ENCODE peak calls at places on chromosomes 12 and 14, in six cellular contexts. One of them, this sample, is unnamed.

GRCh38 chr12:18141583-18141982 is 51.6 kb upstream of the RERGL start:
- DNase-seq in GM04503: no peak
- DNase-seq in OCI-LY7: no peak
- DNase-seq in NCI-H345: peak
- DNase-seq in body of pancreas: no peak
- DNase-seq in GM19239: no peak
- DNase-seq in this sample: no peak

GRCh38 chr14:30906752-30907658 is 32.6 kb downstream of the COCH start:
- DNase-seq in NCI-H345: no peak
- DNase-seq in GM19239: no peak
- DNase-seq in GM04503: no peak
- DNase-seq in OCI-LY7: peak
- DNase-seq in body of pancreas: no peak
- DNase-seq in this sample: peak

GRCh38 chr14:99689266-99690236 is 5.5 kb downstream of the CYP46A1 start:
- DNase-seq in GM19239: no peak
- DNase-seq in OCI-LY7: no peak
- DNase-seq in NCI-H345: no peak
- DNase-seq in body of pancreas: no peak
- DNase-seq in GM04503: no peak
- DNase-seq in this sample: no peak

GRCh38 chr14:31124197-31124596 is 83.4 kb downstream of the HECTD1 start:
- DNase-seq in OCI-LY7: no peak
- DNase-seq in GM19239: no peak
- DNase-seq in GM04503: no peak
- DNase-seq in body of pancreas: no peak
- DNase-seq in NCI-H345: no peak
- DNase-seq in this sample: no peak

GRCh38 chr12:124457287-124458219 is 109.9 kb downstream of the NCOR2 start:
- DNase-seq in GM19239: peak
- DNase-seq in OCI-LY7: no peak
- DNase-seq in GM04503: peak
- DNase-seq in body of pancreas: no peak
- DNase-seq in NCI-H345: no peak
- DNase-seq in this sample: peak

GRCh38 chr12:10075451-10075850 is 23.3 kb downstream of the CLEC1A start:
- DNase-seq in GM04503: no peak
- DNase-seq in GM19239: no peak
- DNase-seq in body of pancreas: no peak
- DNase-seq in OCI-LY7: no peak
- DNase-seq in NCI-H345: peak
- DNase-seq in this sample: no peak

GRCh38 chr14:31752867-31753661 is 191.9 kb downstream of the NUBPL start:
- DNase-seq in GM04503: no peak
- DNase-seq in GM19239: no peak
- DNase-seq in body of pancreas: no peak
- DNase-seq in NCI-H345: no peak
- DNase-seq in OCI-LY7: no peak
- DNase-seq in this sample: no peak

GRCh38 chr14:77148510-77149231 is 7.1 kb upstream of the ZDHHC22 start:
- DNase-seq in NCI-H345: no peak
- DNase-seq in OCI-LY7: no peak
- DNase-seq in GM04503: no peak
- DNase-seq in body of pancreas: no peak
- DNase-seq in GM19239: no peak
- DNase-seq in this sample: no peak

GRCh38 chr14:105979446-105979845 is 453.1 kb downstream of the TMEM121 start:
- DNase-seq in GM04503: no peak
- DNase-seq in GM19239: no peak
- DNase-seq in body of pancreas: no peak
- DNase-seq in NCI-H345: no peak
- DNase-seq in OCI-LY7: no peak
- DNase-seq in this sample: no peak

GRCh38 chr12:18643673-18644072 is 94.1 kb downstream of the PLCZ1 start:
- DNase-seq in GM19239: no peak
- DNase-seq in body of pancreas: no peak
- DNase-seq in NCI-H345: no peak
- DNase-seq in GM04503: no peak
- DNase-seq in OCI-LY7: no peak
- DNase-seq in this sample: peak

GRCh38 chr12:27589419-27589818 is 65.4 kb downstream of the PPFIBP1 start:
- DNase-seq in body of pancreas: no peak
- DNase-seq in NCI-H345: no peak
- DNase-seq in OCI-LY7: no peak
- DNase-seq in GM04503: no peak
- DNase-seq in GM19239: no peak
- DNase-seq in this sample: no peak

GRCh38 chr14:81710232-81710845 is 176.7 kb upstream of the SEL1L start:
- DNase-seq in OCI-LY7: peak
- DNase-seq in GM19239: peak
- DNase-seq in GM04503: no peak
- DNase-seq in NCI-H345: peak
- DNase-seq in body of pancreas: peak
- DNase-seq in this sample: peak

GRCh38 chr12:108724054-108724889 is 7.0 kb downstream of the CORO1C start:
- DNase-seq in NCI-H345: no peak
- DNase-seq in body of pancreas: no peak
- DNase-seq in GM19239: no peak
- DNase-seq in OCI-LY7: peak
- DNase-seq in GM04503: no peak
- DNase-seq in this sample: no peak